ENCODE peak calls at places on chromosome 6, in four cellular contexts. I is heart left ventricle, D is iPS DF 6.9, B is Peyer's patch. W is an unnamed sample.

GRCh38 chr6:26215200-26216014 is 128.2 kb downstream of the HFE start:
- DNase-seq in B (no peak), I (no peak), D (no peak), W (peak; percentile 61)

GRCh38 chr6:113317870-113318269 is 539.3 kb upstream of the MARCKS start:
- DNase-seq in D (no peak), B (no peak), I (no peak), W (no peak)

GRCh38 chr6:151494235-151494950 is 576 bp downstream of the CCDC170 start:
- DNase-seq in D (no peak), I (no peak), B (no peak), W (peak; percentile 53)

GRCh38 chr6:107646176-107646575 is 156.3 kb downstream of the SOBP start:
- DNase-seq in D (no peak), B (no peak), I (peak; percentile 72), W (no peak)

GRCh38 chr6:31042801-31043200 is 32.5 kb downstream of the MUC22 start:
- DNase-seq in B (no peak), I (no peak), D (peak; percentile 35), W (peak; percentile 88)

GRCh38 chr6:18302561-18303439 is 38.5 kb upstream of the DEK start:
- DNase-seq in D (no peak), B (no peak), I (no peak), W (peak; percentile 24)

GRCh38 chr6:110329348-110329728 is 28.8 kb downstream of the METTL24 start:
- DNase-seq in D (no peak), B (no peak), I (no peak), W (peak; percentile 71)

GRCh38 chr6:147869223-147869600 is 360.7 kb downstream of the SAMD5 start:
- DNase-seq in I (no peak), D (no peak), B (no peak), W (no peak)

GRCh38 chr6:30150671-30151395 is 10.2 kb downstream of the TRIM10 start:
- DNase-seq in D (no peak), B (no peak), I (no peak), W (no peak)

GRCh38 chr6:92216717-92217116 is 1202.6 kb downstream of the EPHA7 start:
- DNase-seq in B (no peak), I (no peak), D (no peak), W (no peak)
- H3K4me3 ChIP-seq in B (no peak overlapping the region), I (no peak overlapping the region), D (no peak overlapping the region), W (no peak overlapping the region)

GRCh38 chr6:126017668-126018067 is 31.3 kb downstream of the TRMT11 start:
- DNase-seq in B (no peak), D (no peak), I (no peak), W (no peak)

GRCh38 chr6:126015869-126016268 is 29.5 kb downstream of the TRMT11 start:
- DNase-seq in B (no peak), I (no peak), D (no peak), W (no peak)

GRCh38 chr6:126020305-126021050 is 34.1 kb downstream of the TRMT11 start:
- DNase-seq in D (no peak), I (no peak), B (no peak), W (no peak)

GRCh38 chr6:126016591-126016990 is 30.3 kb downstream of the TRMT11 start:
- DNase-seq in D (no peak), I (no peak), B (no peak), W (no peak)
- H3K36me3 ChIP-seq in D (peaks cover 4% of the 10 kb centered on the region), I (peaks cover 9% of the 10 kb centered on the region), B (peaks cover 89% of the 10 kb centered on the region), W (peaks cover 57% of the 10 kb centered on the region)

DNA sequence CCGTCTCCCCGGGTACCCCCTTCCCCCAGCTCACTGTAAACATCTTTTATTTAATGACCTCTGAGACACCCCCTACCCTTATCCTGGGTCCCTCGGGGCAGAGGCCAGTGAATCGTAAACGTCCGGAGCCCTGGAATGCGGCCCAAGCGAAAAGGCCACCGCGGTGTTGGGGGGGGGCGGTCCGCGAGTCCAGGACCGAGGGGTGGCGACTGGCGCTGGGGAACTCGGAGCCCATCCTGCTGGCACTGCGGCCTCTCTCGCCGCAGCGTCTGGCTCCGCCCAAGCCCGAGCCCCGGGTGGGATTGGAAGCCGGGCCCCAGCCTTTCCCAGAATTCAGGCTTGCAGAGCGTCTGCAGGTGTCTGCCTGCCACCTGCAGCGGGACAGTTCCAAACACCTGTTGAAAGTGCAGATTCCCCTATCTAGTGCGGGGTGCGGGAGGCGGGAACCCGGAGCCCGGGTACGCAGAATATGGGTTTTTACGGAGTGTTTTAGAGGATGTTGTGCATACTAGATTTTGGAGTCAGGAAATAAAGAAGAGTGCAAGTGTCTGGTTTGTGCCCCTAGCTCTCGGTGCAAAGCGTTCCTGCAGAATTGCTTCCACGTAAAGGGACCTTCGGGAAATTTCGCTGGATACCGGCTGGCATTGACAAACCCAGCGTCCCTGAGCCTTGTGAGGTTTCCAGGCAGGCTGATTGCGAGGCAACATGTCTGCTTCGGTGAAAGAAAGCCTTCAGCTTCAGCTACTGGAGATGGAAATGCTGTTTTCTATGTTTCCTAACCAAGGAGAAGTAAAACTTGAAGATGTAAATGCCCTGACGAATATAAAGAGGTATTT is 808 bp downstream of the RWDD2A start:
- DNase-seq in I (peak; percentile 78), B (peak; percentile 73), D (no peak), W (peak; percentile 48)
- H3K4me3 ChIP-seq in I (peak overlapping the region; percentile 86), B (peak overlapping the region; percentile 94), D (peak overlapping the region; percentile 88), W (peak overlapping the region; percentile 83)

GRCh38 chr6:87669051-87669450 is 33.0 kb downstream of the AKIRIN2 start:
- DNase-seq in B (no peak), D (no peak), I (no peak), W (no peak)

GRCh38 chr6:87663434-87663833 is 38.6 kb downstream of the AKIRIN2 start:
- DNase-seq in B (no peak), I (no peak), D (no peak), W (no peak)

GRCh38 chr6:87668006-87668405 is 34.0 kb downstream of the AKIRIN2 start:
- DNase-seq in D (no peak), B (no peak), I (no peak), W (no peak)

GRCh38 chr6:87664943-87665342 is 37.1 kb downstream of the AKIRIN2 start:
- DNase-seq in I (no peak), D (no peak), B (no peak), W (no peak)

DNA sequence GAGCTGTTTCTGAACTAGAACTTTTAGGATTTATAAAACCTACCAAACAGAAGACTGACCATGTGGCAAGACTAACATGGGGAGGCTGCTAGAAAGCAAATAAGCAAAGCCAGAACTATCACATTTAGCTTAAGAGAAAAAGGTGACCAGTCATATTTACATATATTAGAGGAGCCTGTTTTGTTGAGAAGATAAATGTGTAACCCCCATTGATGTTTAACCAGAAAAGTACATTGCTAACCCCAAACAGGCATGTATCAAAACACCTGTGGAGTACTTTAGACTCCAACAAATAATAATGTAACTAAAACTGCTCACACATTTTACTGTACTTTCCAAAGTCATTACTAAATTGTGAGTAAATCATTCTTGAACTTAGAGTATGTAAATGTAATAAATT is 35.0 kb downstream of the AKIRIN2 start:
- DNase-seq in B (no peak), D (no peak), I (no peak), W (no peak)
- H3K36me3 ChIP-seq in B (peaks cover 4% of the 10 kb centered on the region), D (no peaks in the 10 kb centered on the region), I (peaks cover 4% of the 10 kb centered on the region), W (peaks cover 29% of the 10 kb centered on the region)

GRCh38 chr6:37101991-37102298 is 68.0 kb upstream of the PIM1 start:
- DNase-seq in I (no peak), D (no peak), B (no peak), W (no peak)
- H3K4me3 ChIP-seq in I (peak overlapping the region; percentile 59), D (peak overlapping the region; percentile 1), B (peak overlapping the region; percentile 44), W (peak overlapping the region; percentile 45)